ENCODE peak calls at places on chromosomes 13 and 19, in ten cellular contexts. G is GM12864, U is epithelial cell of esophagus, I is endodermal cell, O is aorta, F is testis, V is upper lobe of right lung, J is mucosa of descending colon, P is lower leg skin, Y is GM12865. C is an unnamed sample.

GRCh38 chr19:13981988-13982501 is 24.1 kb downstream of the RFX1 start:
- DNase-seq in I (no peak), F (no peak), Y (no peak), G (no peak), J (no peak), V (no peak), O (no peak), U (no peak), P (no peak), C (no peak)

GRCh38 chr19:33690461-33691427 is 69.0 kb downstream of the CHST8 start:
- DNase-seq in I (peak), F (no peak), V (peak), O (peak), J (no peak), G (no peak), P (no peak), Y (no peak), U (no peak), C (no peak)

GRCh38 chr19:47272448-47273312 is 2.0 kb upstream of the INAFM1 start:
- DNase-seq in F (peak), U (no peak), Y (no peak), V (peak), J (peak), O (peak), P (peak), G (no peak), I (peak), C (no peak)

GRCh38 chr13:96089749-96090239 is at the start of gene HS6ST3:
- DNase-seq in V (peak), J (peak), I (peak), F (peak), Y (peak), U (peak), G (no peak), P (no peak), O (peak), C (no peak)

GRCh38 chr19:18128044-18128443 is 24.9 kb upstream of the PIK3R2 start:
- DNase-seq in G (no peak), J (no peak), Y (no peak), F (no peak), P (no peak), O (no peak), I (no peak), U (no peak), V (no peak), C (no peak)

GRCh38 chr19:512548-513365 is 5.5 kb downstream of the TPGS1 start:
- DNase-seq in U (no peak), Y (no peak), V (peak), G (no peak), I (peak), O (no peak), F (no peak), P (no peak), J (peak), C (no peak)

GRCh38 chr13:109707044-109707794 is 79.2 kb downstream of the IRS2 start:
- DNase-seq in O (no peak), V (no peak), Y (no peak), G (no peak), I (no peak), J (peak), U (no peak), F (no peak), P (no peak), C (no peak)

GRCh38 chr19:10544242-10544752 is 593 bp downstream of the ATG4D start:
- DNase-seq in J (peak), P (no peak), O (peak), I (peak), F (peak), Y (peak), U (no peak), G (no peak), V (peak), C (peak)

GRCh38 chr19:52566588-52566987 is 3.5 kb upstream of the ZNF701 start:
- DNase-seq in P (no peak), V (no peak), O (no peak), U (peak), G (no peak), F (no peak), I (no peak), J (no peak), Y (no peak), C (no peak)

GRCh38 chr13:107271226-107271625 is 703.3 kb upstream of the ARGLU1 start:
- DNase-seq in F (no peak), I (peak), J (no peak), P (no peak), G (no peak), U (no peak), O (no peak), Y (no peak), V (no peak), C (no peak)

GRCh38 chr13:27917121-27917947 is 2.5 kb upstream of the PDX1 start:
- DNase-seq in U (no peak), G (no peak), J (peak), P (no peak), O (no peak), I (peak), V (no peak), Y (peak), F (no peak), C (no peak)

GRCh38 chr19:17074628-17075034 is 621 bp downstream of the HAUS8 start:
- DNase-seq in I (no peak), F (no peak), J (no peak), Y (no peak), O (no peak), G (no peak), U (no peak), P (no peak), V (no peak), C (no peak)

GRCh38 chr13:111272117-111272516 is 48.3 kb upstream of the TEX29 start:
- DNase-seq in U (no peak), J (no peak), F (no peak), I (no peak), G (no peak), V (no peak), P (no peak), O (no peak), Y (no peak), C (no peak)

GRCh38 chr13:34419025-34419424 is 523.0 kb upstream of the NBEA start:
- DNase-seq in Y (no peak), F (no peak), I (no peak), J (no peak), V (no peak), G (no peak), O (no peak), U (no peak), P (no peak), C (no peak)

GRCh38 chr19:19461671-19462622 is 53.4 kb downstream of the TSSK6 start:
- DNase-seq in G (no peak), O (peak), P (no peak), Y (no peak), I (peak), V (peak), F (peak), U (peak), J (peak), C (no peak)

GRCh38 chr19:10896851-10897526 is 25.6 kb downstream of the CARM1 start:
- DNase-seq in P (no peak), F (no peak), O (no peak), U (no peak), G (no peak), J (no peak), Y (no peak), V (no peak), I (peak), C (no peak)

GRCh38 chr13:97295279-97296182 is 73.4 kb downstream of the MBNL2 start:
- DNase-seq in F (no peak), U (peak), P (no peak), J (no peak), I (no peak), V (no peak), G (no peak), Y (no peak), O (no peak), C (no peak)

GRCh38 chr19:18416778-18417249 is 2.4 kb upstream of the SSBP4 start:
- DNase-seq in Y (peak), O (peak), G (no peak), F (peak), P (peak), U (peak), J (peak), V (peak), I (peak), C (peak)

GRCh38 chr13:35941374-35941773 is 189.8 kb downstream of the DCLK1 start:
- DNase-seq in F (no peak), Y (no peak), G (no peak), U (no peak), P (no peak), V (no peak), O (no peak), I (no peak), J (no peak), C (no peak)

GRCh38 chr19:29662604-29663404 is 2.5 kb upstream of the PLEKHF1 start:
- DNase-seq in P (peak), Y (no peak), F (peak), J (no peak), O (peak), I (no peak), G (no peak), V (peak), U (peak), C (no peak)

GRCh38 chr19:56538761-56539263 is at the start of gene ZFP28:
- DNase-seq in I (peak), U (no peak), Y (no peak), F (peak), P (peak), G (no peak), O (peak), J (peak), V (peak), C (no peak)

GRCh38 chr13:74966814-74967213 is 515.2 kb downstream of the TBC1D4 start:
- DNase-seq in U (no peak), Y (no peak), J (no peak), F (no peak), G (no peak), V (no peak), I (no peak), P (no peak), O (no peak), C (no peak)

GRCh38 chr19:48964205-48965032 is 690 bp upstream of the FTL start:
- DNase-seq in O (no peak), F (peak), U (peak), G (no peak), V (no peak), P (no peak), J (peak), Y (no peak), I (no peak), C (no peak)

GRCh38 chr13:73598021-73598712 is 536.0 kb downstream of the KLF12 start:
- DNase-seq in I (no peak), Y (no peak), J (no peak), G (no peak), O (no peak), V (no peak), F (no peak), P (no peak), U (peak), C (no peak)

GRCh38 chr19:47239610-47240296 is 8.8 kb upstream of the BBC3 start:
- DNase-seq in I (peak), V (peak), F (peak), J (peak), U (peak), G (no peak), P (no peak), Y (peak), O (peak), C (peak)

GRCh38 chr19:33441277-33441699 is 67.8 kb downstream of the CEBPG start:
- DNase-seq in J (no peak), G (no peak), U (no peak), P (no peak), F (no peak), Y (no peak), V (peak), O (peak), I (no peak), C (no peak)

GRCh38 chr13:96700657-96701056 is 293.6 kb downstream of the OXGR1 start:
- DNase-seq in P (no peak), I (no peak), V (no peak), U (no peak), Y (no peak), G (no peak), F (no peak), O (no peak), J (no peak), C (no peak)

GRCh38 chr19:18401580-18402112 is 4.2 kb upstream of the LRRC25 start:
- DNase-seq in V (no peak), I (peak), O (no peak), F (peak), P (peak), Y (peak), J (peak), U (peak), G (no peak), C (no peak)

GRCh38 chr13:92197669-92198068 is 799.2 kb downstream of the GPC5 start:
- DNase-seq in O (no peak), F (no peak), V (no peak), G (no peak), I (no peak), J (no peak), Y (no peak), P (no peak), U (no peak), C (no peak)

GRCh38 chr13:36344886-36345437 is 1.2 kb downstream of the SPART start:
- DNase-seq in J (no peak), V (no peak), F (peak), I (peak), Y (peak), U (peak), O (no peak), P (no peak), G (no peak), C (peak)

GRCh38 chr19:11261902-11262839 is at the start of gene DOCK6:
- DNase-seq in I (peak), V (peak), O (peak), F (peak), J (peak), P (no peak), Y (peak), G (no peak), U (no peak), C (no peak)

GRCh38 chr13:99316224-99316623 is 9.0 kb upstream of the GPR183 start:
- DNase-seq in I (no peak), Y (no peak), J (no peak), O (no peak), G (no peak), V (no peak), U (no peak), P (no peak), F (no peak), C (no peak)

DNA sequence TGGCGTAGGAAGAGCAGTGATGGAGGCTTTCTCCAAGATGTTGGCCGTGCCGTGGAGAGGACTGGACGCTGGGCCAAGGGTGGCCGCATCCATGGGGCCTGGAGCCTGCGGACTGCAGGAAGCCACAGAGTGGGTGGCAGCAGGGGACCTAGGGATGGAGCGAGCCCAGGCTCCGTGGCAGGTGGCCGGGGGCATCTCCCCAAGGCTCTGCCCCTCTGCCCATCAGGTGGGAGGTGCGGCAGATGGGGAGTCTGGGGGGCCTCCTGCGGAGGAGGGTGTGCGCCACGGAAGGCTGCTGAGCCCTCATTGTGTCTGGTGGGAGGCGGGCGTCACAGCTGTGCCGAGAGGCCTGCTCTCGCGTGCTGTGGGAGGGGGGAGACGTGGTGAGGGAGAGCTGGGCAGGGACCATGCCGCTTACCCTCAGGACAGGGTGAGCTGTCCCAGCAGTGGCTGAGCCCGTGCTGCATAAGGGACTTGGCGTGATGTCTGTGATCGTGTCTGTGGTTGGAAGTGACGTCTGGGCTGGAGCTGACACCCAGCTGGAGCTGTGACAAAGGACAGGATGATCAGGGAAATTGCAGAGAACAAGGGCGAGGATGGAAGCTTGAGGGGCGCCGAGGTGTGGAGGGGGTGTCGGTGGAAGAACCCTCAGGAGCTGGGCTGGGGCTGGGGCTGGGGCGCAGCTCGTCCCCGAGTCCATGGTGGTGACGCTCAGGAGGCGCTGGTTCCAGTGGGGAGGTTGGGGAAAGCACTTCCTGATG is 13.4 kb downstream of the MCF2L start:
- DNase-seq in U (no peak), P (no peak), F (no peak), I (no peak), J (no peak), Y (no peak), O (no peak), G (no peak), V (no peak), C (no peak)
- H3K4me3 ChIP-seq in U (no peak), P (no peak), F (no peak), I (no peak), J (no peak), Y (no peak), O (no peak), G (no peak), V (peak), C (no peak)

GRCh38 chr19:54738715-54739114 is 402 bp downstream of the KIR2DL3 start:
- DNase-seq in F (no peak), Y (no peak), V (no peak), U (no peak), O (no peak), P (no peak), I (no peak), J (no peak), G (no peak), C (no peak)
- H3K4me3 ChIP-seq in F (no peak), Y (no peak), V (no peak), U (no peak), O (no peak), P (no peak), I (no peak), J (no peak), G (no peak), C (no peak)

GRCh38 chr13:102399791-102400618 is 1.8 kb downstream of the FGF14 start:
- DNase-seq in O (peak), Y (no peak), F (peak), I (peak), G (no peak), J (peak), P (no peak), V (peak), U (peak), C (peak)

GRCh38 chr13:102402292-102402691 is 444 bp upstream of the FGF14 start:
- DNase-seq in O (peak), G (no peak), Y (no peak), V (no peak), J (no peak), P (no peak), I (peak), F (peak), U (peak), C (no peak)

GRCh38 chr13:102400619-102401125 is 1.2 kb downstream of the FGF14 start:
- DNase-seq in J (no peak), V (peak), Y (no peak), I (peak), O (peak), G (no peak), P (no peak), U (peak), F (no peak), C (no peak)

GRCh38 chr13:102401305-102401704 is 543 bp downstream of the FGF14 start:
- DNase-seq in J (no peak), V (no peak), P (no peak), Y (no peak), F (no peak), U (peak), I (no peak), G (no peak), O (no peak), C (no peak)

GRCh38 chr13:102401755-102402154 is at the start of gene FGF14:
- DNase-seq in F (no peak), J (no peak), P (no peak), Y (no peak), U (no peak), G (no peak), V (no peak), I (no peak), O (no peak), C (no peak)
- H3K4me3 ChIP-seq in F (peak), J (no peak), P (peak), Y (no peak), U (peak), G (no peak), V (peak), I (peak), O (peak), C (no peak)

DNA sequence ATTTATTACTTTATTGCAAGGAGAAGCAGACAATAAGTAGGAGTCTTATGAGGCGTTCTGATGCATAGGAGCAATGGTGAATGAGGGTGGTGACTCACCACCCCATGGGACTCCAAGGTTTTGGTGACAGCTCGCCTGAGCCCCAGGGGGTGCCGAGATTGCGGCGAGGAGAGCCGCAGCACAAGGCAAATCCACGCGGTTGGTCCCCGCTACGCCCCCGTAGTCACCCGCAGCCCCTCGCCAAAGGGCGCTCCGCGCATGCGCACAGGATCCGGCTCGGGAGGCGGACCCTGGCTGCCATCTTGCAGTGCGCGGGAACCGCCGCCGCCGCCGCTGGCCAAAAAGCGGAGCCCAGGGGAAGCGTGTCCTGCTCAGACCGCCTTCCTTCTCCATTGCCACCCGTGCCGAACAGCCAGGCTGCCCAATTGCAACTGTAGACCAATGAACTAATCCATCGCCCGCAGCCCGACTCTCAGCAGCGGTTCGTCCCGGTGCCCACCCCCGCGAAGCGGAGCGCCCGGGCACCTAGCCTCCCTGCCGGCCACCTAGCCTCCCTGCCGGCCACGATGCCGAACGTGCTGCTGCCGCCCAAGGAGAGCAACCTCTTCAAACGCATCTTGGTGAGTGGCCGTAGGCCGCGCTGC is at the start of gene NAA16:
- DNase-seq in Y (peak), G (peak), J (peak), P (peak), I (peak), V (peak), U (peak), O (peak), F (peak), C (peak)
- H3K4me3 ChIP-seq in Y (peak), G (peak), J (peak), P (peak), I (peak), V (peak), U (peak), O (peak), F (peak), C (peak)

DNA sequence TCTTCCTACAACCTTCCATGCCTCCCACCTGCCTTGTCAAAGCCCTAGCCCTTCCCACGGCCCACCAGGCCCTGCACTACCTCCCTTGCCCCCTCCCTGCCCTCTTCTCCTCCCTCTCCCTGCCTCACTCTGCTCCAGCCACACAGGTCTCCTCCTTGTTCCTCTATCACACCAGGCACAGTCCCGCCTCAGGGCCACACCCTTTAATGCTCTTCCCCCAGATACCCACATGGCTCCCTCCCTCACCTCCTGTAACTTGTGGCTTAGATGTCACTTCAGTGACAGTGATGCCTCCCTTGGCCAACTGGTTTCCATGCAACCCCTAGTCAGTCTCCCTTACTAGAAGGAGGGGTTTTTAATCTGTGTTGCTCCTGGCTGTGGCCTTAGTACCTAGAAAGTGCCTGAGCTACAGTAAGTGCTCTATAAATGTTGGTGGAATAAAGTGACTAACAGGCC is 1.3 kb downstream of the SIRT6 start:
- DNase-seq in P (no peak), O (no peak), Y (no peak), U (no peak), J (peak), F (no peak), V (no peak), I (peak), G (no peak), C (no peak)
- H3K4me3 ChIP-seq in P (no peak), O (no peak), Y (peak), U (no peak), J (no peak), F (no peak), V (peak), I (no peak), G (peak), C (no peak)

DNA sequence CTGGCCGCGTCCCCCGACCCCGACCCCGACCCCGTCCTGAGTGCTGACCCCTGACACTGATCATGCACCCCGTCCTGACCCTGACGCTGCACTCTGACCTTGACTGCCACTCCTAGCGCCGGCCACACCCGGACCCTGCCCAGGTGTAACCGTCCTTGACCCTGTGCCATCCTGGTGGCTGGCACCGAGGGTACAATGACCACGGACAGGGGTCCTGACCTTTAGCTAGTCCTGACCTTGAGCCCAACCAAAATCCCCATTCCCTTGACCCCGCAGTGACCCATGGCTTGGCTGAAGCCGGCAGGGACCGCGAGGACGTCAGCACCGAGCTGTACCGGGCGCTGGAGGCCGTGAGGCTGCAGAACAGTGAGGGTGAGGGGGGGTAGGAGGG is 25.9 kb downstream of the CLEC4M start:
- DNase-seq in U (no peak), J (no peak), F (no peak), Y (no peak), P (no peak), V (no peak), G (no peak), O (no peak), I (no peak), C (no peak)
- H3K4me3 ChIP-seq in U (no peak), J (no peak), F (no peak), Y (no peak), P (no peak), V (no peak), G (no peak), O (no peak), I (no peak), C (no peak)

C was measured in CD4-positive, CD25-positive, alpha-beta regulatory T cell.